ENCODE peak calls at places on chromosomes 7 and 10, in five cellular contexts. One of them, this sample, is unnamed. For H3K9me3, the result is how much of the 10 kb centered on the place peaks cover.

GRCh38 chr10:101397140-101397539 is 43.2 kb downstream of the BTRC start:
- DNase-seq in heart left ventricle: no peak
- DNase-seq in breast epithelium: no peak
- DNase-seq in CD4-positive, alpha-beta T cell: no peak
- DNase-seq in hepatocyte: peak
- DNase-seq in this sample: no peak

GRCh38 chr10:17235136-17235535 is 7.1 kb downstream of the VIM start:
- DNase-seq in hepatocyte: no peak
- DNase-seq in heart left ventricle: no peak
- DNase-seq in breast epithelium: no peak
- DNase-seq in CD4-positive, alpha-beta T cell: no peak
- DNase-seq in this sample: no peak

GRCh38 chr7:132536646-132537395 is 39.4 kb downstream of the PLXNA4 start:
- DNase-seq in hepatocyte: no peak
- DNase-seq in CD4-positive, alpha-beta T cell: no peak
- DNase-seq in heart left ventricle: no peak
- DNase-seq in breast epithelium: no peak
- DNase-seq in this sample: no peak

GRCh38 chr10:130362308-130362761 is 226.1 kb downstream of the GLRX3 start:
- DNase-seq in CD4-positive, alpha-beta T cell: no peak
- DNase-seq in breast epithelium: no peak
- DNase-seq in heart left ventricle: peak
- DNase-seq in hepatocyte: peak
- DNase-seq in this sample: no peak

GRCh38 chr7:73828107-73828803 is 2.5 kb upstream of the CLDN4 start:
- DNase-seq in CD4-positive, alpha-beta T cell: no peak
- DNase-seq in heart left ventricle: no peak
- DNase-seq in breast epithelium: no peak
- DNase-seq in hepatocyte: peak
- DNase-seq in this sample: peak

GRCh38 chr7:2104107-2104710 is 128.5 kb downstream of the MAD1L1 start:
- DNase-seq in breast epithelium: peak
- DNase-seq in hepatocyte: peak
- DNase-seq in heart left ventricle: peak
- DNase-seq in CD4-positive, alpha-beta T cell: peak
- DNase-seq in this sample: peak

GRCh38 chr7:109460296-109460695 is 890.6 kb downstream of the DNAJB9 start:
- DNase-seq in CD4-positive, alpha-beta T cell: no peak
- DNase-seq in hepatocyte: no peak
- DNase-seq in breast epithelium: no peak
- DNase-seq in heart left ventricle: no peak
- DNase-seq in this sample: no peak

GRCh38 chr10:31136951-31137885 is 105.6 kb upstream of the ZNF438 start:
- DNase-seq in CD4-positive, alpha-beta T cell: no peak
- DNase-seq in breast epithelium: no peak
- DNase-seq in heart left ventricle: no peak
- DNase-seq in hepatocyte: no peak
- DNase-seq in this sample: no peak

GRCh38 chr7:50197547-50197946 is 104.5 kb upstream of the ZPBP start:
- DNase-seq in hepatocyte: peak
- DNase-seq in heart left ventricle: no peak
- DNase-seq in CD4-positive, alpha-beta T cell: peak
- DNase-seq in breast epithelium: no peak
- DNase-seq in this sample: no peak

GRCh38 chr7:1807821-1808600 is 137.9 kb downstream of the ELFN1 start:
- DNase-seq in CD4-positive, alpha-beta T cell: no peak
- DNase-seq in breast epithelium: no peak
- DNase-seq in hepatocyte: no peak
- DNase-seq in heart left ventricle: no peak
- DNase-seq in this sample: no peak

GRCh38 chr7:142815099-142815498 is 39.8 kb upstream of the EPHB6 start:
- DNase-seq in hepatocyte: no peak
- DNase-seq in heart left ventricle: no peak
- DNase-seq in CD4-positive, alpha-beta T cell: no peak
- DNase-seq in breast epithelium: no peak
- DNase-seq in this sample: no peak

GRCh38 chr7:55474944-55475911 is 97.1 kb downstream of the VOPP1 start:
- DNase-seq in CD4-positive, alpha-beta T cell: peak
- DNase-seq in breast epithelium: no peak
- DNase-seq in hepatocyte: no peak
- DNase-seq in heart left ventricle: no peak
- DNase-seq in this sample: no peak

GRCh38 chr10:17663450-17663849 is 19.5 kb downstream of the STAM start:
- DNase-seq in breast epithelium: no peak
- DNase-seq in CD4-positive, alpha-beta T cell: no peak
- DNase-seq in heart left ventricle: no peak
- DNase-seq in hepatocyte: no peak
- DNase-seq in this sample: no peak

GRCh38 chr7:154996101-154996500 is 6.8 kb downstream of the PAXIP1 start:
- DNase-seq in heart left ventricle: no peak
- DNase-seq in hepatocyte: no peak
- DNase-seq in breast epithelium: no peak
- DNase-seq in CD4-positive, alpha-beta T cell: no peak
- DNase-seq in this sample: no peak

GRCh38 chr7:132680590-132680989 is 104.3 kb upstream of the PLXNA4 start:
- DNase-seq in breast epithelium: no peak
- DNase-seq in CD4-positive, alpha-beta T cell: no peak
- DNase-seq in heart left ventricle: no peak
- DNase-seq in hepatocyte: no peak
- DNase-seq in this sample: no peak

GRCh38 chr7:9083837-9084236 is 650.4 kb downstream of the NXPH1 start:
- DNase-seq in hepatocyte: peak
- DNase-seq in CD4-positive, alpha-beta T cell: no peak
- DNase-seq in heart left ventricle: no peak
- DNase-seq in breast epithelium: no peak
- DNase-seq in this sample: no peak

GRCh38 chr10:32095116-32095733 is 39.0 kb upstream of the KIF5B start:
- DNase-seq in hepatocyte: no peak
- DNase-seq in heart left ventricle: no peak
- DNase-seq in breast epithelium: no peak
- DNase-seq in CD4-positive, alpha-beta T cell: no peak
- DNase-seq in this sample: no peak

GRCh38 chr10:118917701-118918100 is 111.8 kb upstream of the NANOS1 start:
- DNase-seq in CD4-positive, alpha-beta T cell: no peak
- DNase-seq in hepatocyte: no peak
- DNase-seq in heart left ventricle: no peak
- DNase-seq in breast epithelium: no peak
- DNase-seq in this sample: no peak

GRCh38 chr10:103232772-103233488 is 12.8 kb upstream of the RPEL1 start:
- DNase-seq in hepatocyte: no peak
- DNase-seq in heart left ventricle: no peak
- DNase-seq in CD4-positive, alpha-beta T cell: no peak
- DNase-seq in breast epithelium: no peak
- DNase-seq in this sample: peak

GRCh38 chr7:50650057-50650664 is 85.0 kb upstream of the DDC start:
- DNase-seq in CD4-positive, alpha-beta T cell: no peak
- DNase-seq in heart left ventricle: no peak
- DNase-seq in breast epithelium: no peak
- DNase-seq in hepatocyte: no peak
- DNase-seq in this sample: no peak

GRCh38 chr7:156145184-156145583 is 332.9 kb upstream of the SHH start:
- DNase-seq in CD4-positive, alpha-beta T cell: no peak
- DNase-seq in heart left ventricle: no peak
- DNase-seq in hepatocyte: no peak
- DNase-seq in breast epithelium: no peak
- DNase-seq in this sample: no peak

GRCh38 chr7:135523146-135523545 is 13.2 kb upstream of the CNOT4 start:
- DNase-seq in hepatocyte: no peak
- DNase-seq in heart left ventricle: no peak
- DNase-seq in breast epithelium: no peak
- DNase-seq in CD4-positive, alpha-beta T cell: no peak
- DNase-seq in this sample: no peak

GRCh38 chr7:101815826-101816488 is 1.5 kb upstream of the CUX1 start:
- DNase-seq in hepatocyte: peak
- DNase-seq in breast epithelium: no peak
- DNase-seq in CD4-positive, alpha-beta T cell: peak
- DNase-seq in heart left ventricle: peak
- DNase-seq in this sample: peak

DNA sequence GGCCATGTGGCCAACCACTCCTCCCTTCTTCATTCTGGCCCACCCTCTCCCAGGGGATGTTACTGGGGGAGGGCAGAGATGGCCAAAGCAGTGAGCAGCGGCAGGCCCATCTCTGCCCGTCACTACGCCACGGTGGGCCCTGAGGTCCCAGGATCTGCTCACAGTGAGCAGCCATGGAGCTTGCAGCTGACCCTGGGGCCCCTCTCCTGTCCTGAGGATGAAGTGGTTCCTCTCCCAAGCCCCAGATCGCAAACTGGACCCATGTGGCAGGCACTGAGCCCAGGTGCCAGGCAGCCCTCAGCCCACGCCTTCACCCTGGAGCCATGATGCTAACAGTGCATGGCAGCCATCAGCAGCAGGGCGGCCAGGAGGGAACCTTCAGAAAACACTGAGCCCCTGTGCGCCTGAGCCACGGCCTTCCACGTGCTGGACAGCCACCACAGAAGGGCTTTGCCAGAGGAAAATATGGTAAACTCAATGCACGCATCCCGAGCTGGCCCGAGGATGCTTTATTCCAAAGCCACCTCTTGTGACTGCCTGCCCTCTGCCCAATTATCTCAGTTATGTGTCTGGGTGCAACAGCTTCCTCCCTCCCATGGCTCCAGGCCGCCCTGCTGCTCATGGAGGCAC is 485.7 kb downstream of the PTPRN2 start:
- DNase-seq in CD4-positive, alpha-beta T cell: no peak
- DNase-seq in breast epithelium: no peak
- DNase-seq in hepatocyte: no peak
- DNase-seq in heart left ventricle: no peak
- DNase-seq in this sample: peak
- H3K9me3 ChIP-seq in CD4-positive, alpha-beta T cell: under half
- H3K9me3 ChIP-seq in breast epithelium: under half
- H3K9me3 ChIP-seq in hepatocyte: under half
- H3K9me3 ChIP-seq in heart left ventricle: under half
- H3K9me3 ChIP-seq in this sample: under half

DNA sequence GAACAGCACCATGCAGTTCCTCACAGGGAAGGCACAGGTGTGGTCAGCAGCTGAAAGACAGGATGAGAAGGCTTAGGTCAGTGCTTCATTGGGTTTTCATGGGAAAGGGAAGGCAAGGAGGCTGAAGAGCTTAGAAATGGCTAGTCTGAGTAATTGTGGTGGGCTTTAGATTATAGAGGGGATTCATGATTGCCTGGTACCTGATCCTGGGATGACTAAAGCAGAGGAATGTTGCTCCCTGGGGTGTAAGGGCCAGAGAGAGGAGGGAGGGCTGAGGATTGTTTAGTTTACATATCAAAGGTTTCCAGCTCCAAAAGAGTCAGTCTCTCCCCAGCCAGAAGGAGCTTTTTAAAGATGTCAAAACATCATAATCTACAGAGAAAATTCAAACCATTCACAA is 396.3 kb upstream of the POM121L12 start:
- DNase-seq in breast epithelium: no peak
- DNase-seq in heart left ventricle: no peak
- DNase-seq in CD4-positive, alpha-beta T cell: no peak
- DNase-seq in hepatocyte: no peak
- DNase-seq in this sample: no peak
- H3K9me3 ChIP-seq in breast epithelium: under half
- H3K9me3 ChIP-seq in heart left ventricle: under half
- H3K9me3 ChIP-seq in CD4-positive, alpha-beta T cell: under half
- H3K9me3 ChIP-seq in hepatocyte: under half
- H3K9me3 ChIP-seq in this sample: under half

GRCh38 chr7:157735826-157736225 is 399.0 kb downstream of the DNAJB6 start:
- DNase-seq in breast epithelium: no peak
- DNase-seq in CD4-positive, alpha-beta T cell: no peak
- DNase-seq in heart left ventricle: no peak
- DNase-seq in hepatocyte: no peak
- DNase-seq in this sample: no peak
- H3K9me3 ChIP-seq in breast epithelium: under half
- H3K9me3 ChIP-seq in CD4-positive, alpha-beta T cell: under half
- H3K9me3 ChIP-seq in heart left ventricle: under half
- H3K9me3 ChIP-seq in hepatocyte: under half
- H3K9me3 ChIP-seq in this sample: under half

DNA sequence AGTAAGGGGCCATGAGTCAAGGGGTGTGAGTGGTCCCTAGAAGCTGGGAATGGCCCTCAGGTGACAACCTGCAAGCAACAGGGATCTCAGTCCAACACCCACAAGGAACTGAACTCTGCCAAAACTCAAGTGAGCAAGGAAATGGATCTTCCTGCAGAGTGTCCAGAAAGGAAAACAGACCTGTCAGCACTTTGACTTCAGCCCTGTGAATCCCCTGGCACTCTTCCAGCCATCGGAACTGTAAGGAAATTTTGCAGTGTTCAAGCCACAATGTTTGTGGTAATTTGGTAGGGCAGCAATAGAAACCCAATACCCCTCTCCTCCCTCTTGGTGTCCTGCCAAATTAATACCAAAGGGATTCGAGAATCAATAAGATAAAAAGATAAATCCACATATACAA is 6.9 kb downstream of the LYZL1 start:
- DNase-seq in hepatocyte: no peak
- DNase-seq in CD4-positive, alpha-beta T cell: no peak
- DNase-seq in heart left ventricle: no peak
- DNase-seq in breast epithelium: no peak
- DNase-seq in this sample: no peak
- H3K9me3 ChIP-seq in hepatocyte: under half
- H3K9me3 ChIP-seq in CD4-positive, alpha-beta T cell: under half
- H3K9me3 ChIP-seq in heart left ventricle: under half
- H3K9me3 ChIP-seq in breast epithelium: under half
- H3K9me3 ChIP-seq in this sample: under half